ENCODE peak calls at places on chromosomes 12 and 14, in four cellular contexts. P is NCI-H69, R is NCI-H460, M is activated T-cell treated with anti-CD3 and anti-CD28 coated beads for 48 hours. C is an unnamed sample.

GRCh38 chr14:70882771-70883492 is 24.3 kb upstream of the PCNX1 start:
- DNase-seq in P (peak), R (no peak), M (no peak), C (peak)

GRCh38 chr12:5301539-5301938 is 130.4 kb upstream of the NTF3 start:
- DNase-seq in P (no peak), R (no peak), M (no peak), C (no peak)

GRCh38 chr14:96146131-96146771 is 58.4 kb upstream of the BDKRB2 start:
- DNase-seq in P (peak), R (no peak), M (no peak), C (no peak)

GRCh38 chr12:83476695-83477094 is 790.0 kb downstream of the TMTC2 start:
- DNase-seq in P (no peak), R (no peak), M (no peak), C (no peak)

GRCh38 chr14:54109521-54110120 is 153.0 kb upstream of the BMP4 start:
- DNase-seq in P (no peak), R (no peak), M (no peak), C (no peak)

GRCh38 chr14:105641075-105641937 is 114.9 kb downstream of the TMEM121 start:
- DNase-seq in P (no peak), R (no peak), M (no peak), C (no peak)

GRCh38 chr12:107597695-107598410 is 87.7 kb upstream of the PWP1 start:
- DNase-seq in P (peak), R (no peak), M (no peak), C (no peak)

GRCh38 chr12:11795910-11796459 is 146.5 kb downstream of the ETV6 start:
- DNase-seq in P (no peak), R (peak), M (no peak), C (no peak)

GRCh38 chr14:32319368-32320049 is 9.6 kb upstream of the AKAP6 start:
- DNase-seq in P (peak), R (no peak), M (no peak), C (no peak)

GRCh38 chr12:102957339-102958050 is at the start of gene ASCL1:
- DNase-seq in P (peak), R (no peak), M (no peak), C (peak)

GRCh38 chr14:69798339-69798735 is 1.3 kb upstream of the SLC10A1 start:
- DNase-seq in P (no peak), R (no peak), M (no peak), C (no peak)

GRCh38 chr14:68145036-68145435 is 325.5 kb downstream of the RAD51B start:
- DNase-seq in P (peak), R (no peak), M (no peak), C (no peak)

GRCh38 chr12:108312073-108312884 is 26.8 kb downstream of the CMKLR1 start:
- DNase-seq in P (no peak), R (no peak), M (no peak), C (no peak)

GRCh38 chr12:59431266-59431665 is 164.6 kb upstream of the SLC16A7 start:
- DNase-seq in P (no peak), R (peak), M (no peak), C (no peak)

GRCh38 chr12:112464605-112465004 is 45.9 kb downstream of the PTPN11 start:
- DNase-seq in P (no peak), R (no peak), M (no peak), C (no peak)

GRCh38 chr12:52243774-52244614 is 11.0 kb downstream of the KRT7 start:
- DNase-seq in P (peak), R (peak), M (peak), C (peak)

GRCh38 chr12:31896514-31897039 is 62.6 kb upstream of the RESF1 start:
- DNase-seq in P (no peak), R (no peak), M (peak), C (peak)

GRCh38 chr14:95481391-95482022 is 34.9 kb downstream of the SYNE3 start:
- DNase-seq in P (peak), R (no peak), M (no peak), C (no peak)

GRCh38 chr14:94100847-94101246 is 9.7 kb upstream of the IFI27 start:
- DNase-seq in P (no peak), R (no peak), M (no peak), C (no peak)

GRCh38 chr12:123075591-123076171 is 75.2 kb downstream of the PITPNM2 start:
- DNase-seq in P (peak), R (no peak), M (peak), C (no peak)

C was measured in KBM-7.